ENCODE peak calls at places on chromosomes 6 and 20, in seven cellular contexts. R is BJ, N is epithelial cell of proximal tubule, Q is tibial nerve, P is upper lobe of left lung, O is AG10803, D is thoracic aorta. E is an unnamed sample.

GRCh38 chr6:37483917-37484785 is 15.5 kb downstream of the CCDC167 start:
- DNase-seq in O (peak; percentile 21), N (no peak), R (no peak), P (peak; percentile 52), D (no peak), Q (no peak), E (peak; percentile 30)

GRCh38 chr6:75283907-75284284 is 696 bp downstream of the TMEM30A start:
- DNase-seq in R (no peak), N (no peak), P (no peak), D (no peak), O (no peak), Q (no peak), E (no peak)

GRCh38 chr6:166749666-166750065 is 122.6 kb upstream of the RPS6KA2 start:
- DNase-seq in Q (no peak), O (no peak), N (no peak), P (no peak), D (no peak), R (no peak), E (no peak)

GRCh38 chr6:126657556-126658129 is 317.7 kb downstream of the CENPW start:
- DNase-seq in D (no peak), Q (no peak), P (no peak), N (no peak), R (no peak), O (peak; percentile 47), E (peak; percentile 47)

GRCh38 chr6:24982231-24982630 is 46.5 kb upstream of the RIPOR2 start:
- DNase-seq in P (no peak), Q (no peak), O (peak; percentile 82), R (peak; percentile 75), N (no peak), D (no peak), E (no peak)

GRCh38 chr20:52972190-52972937 is at the start of gene TSHZ2:
- DNase-seq in N (no peak), D (no peak), P (no peak), R (no peak), Q (no peak), O (peak; percentile 75), E (peak; percentile 19)

GRCh38 chr6:170266061-170266825 is 24.6 kb downstream of the DLL1 start:
- DNase-seq in N (no peak), Q (no peak), P (peak; percentile 37), O (no peak), D (no peak), R (no peak), E (no peak)

GRCh38 chr6:157194643-157195042 is 128.7 kb downstream of the TMEM242 start:
- DNase-seq in R (no peak), N (no peak), Q (no peak), P (no peak), O (no peak), D (no peak), E (peak; percentile 44)

GRCh38 chr6:25217275-25217674 is 61.9 kb upstream of the CARMIL1 start:
- DNase-seq in P (no peak), N (no peak), R (no peak), Q (no peak), O (peak; percentile 79), D (no peak), E (no peak)

GRCh38 chr20:62953167-62953838 is 794 bp downstream of the SLC17A9 start:
- DNase-seq in P (no peak), Q (no peak), N (no peak), R (no peak), O (peak; percentile 13), D (no peak), E (no peak)

GRCh38 chr6:117555262-117555849 is 47.0 kb downstream of the GOPC start:
- DNase-seq in R (no peak), P (no peak), O (no peak), D (no peak), N (no peak), Q (no peak), E (no peak)

GRCh38 chr20:39190666-39191570 is 228.8 kb downstream of the DHX35 start:
- DNase-seq in N (peak; percentile 9), Q (no peak), P (no peak), O (peak; percentile 51), R (no peak), D (no peak), E (no peak)

GRCh38 chr20:4406627-4407026 is 315.1 kb upstream of the PRND start:
- DNase-seq in D (no peak), P (no peak), Q (no peak), R (peak; percentile 61), N (peak; percentile 6), O (peak; percentile 74), E (peak; percentile 50)

GRCh38 chr20:32052792-32053362 is 835 bp downstream of the HCK start:
- DNase-seq in N (no peak), P (peak; percentile 85), O (no peak), Q (no peak), R (no peak), D (no peak), E (no peak)

GRCh38 chr6:169341706-169342105 is 88.1 kb upstream of the THBS2 start:
- DNase-seq in R (no peak), N (no peak), Q (no peak), O (no peak), P (no peak), D (no peak), E (no peak)

GRCh38 chr20:22333885-22334545 is 250.4 kb downstream of the FOXA2 start:
- DNase-seq in O (peak; percentile 64), N (no peak), D (no peak), R (no peak), Q (peak; percentile 18), P (peak; percentile 66), E (peak; percentile 49)

GRCh38 chr6:164087870-164088269 is 673.4 kb downstream of the QKI start:
- DNase-seq in P (no peak), Q (no peak), D (no peak), O (no peak), R (no peak), N (no peak), E (no peak)

GRCh38 chr6:164079275-164079600 is 664.7 kb downstream of the QKI start:
- DNase-seq in P (no peak), O (no peak), Q (no peak), N (no peak), D (no peak), R (no peak), E (no peak)

GRCh38 chr6:164086326-164086887 is 671.9 kb downstream of the QKI start:
- DNase-seq in Q (no peak), P (no peak), O (no peak), D (no peak), R (no peak), N (no peak), E (no peak)

GRCh38 chr6:164085552-164086325 is 671.2 kb downstream of the QKI start:
- DNase-seq in Q (peak; percentile 75), R (no peak), O (peak; percentile 85), D (peak; percentile 45), N (no peak), P (no peak), E (peak; percentile 94)

DNA sequence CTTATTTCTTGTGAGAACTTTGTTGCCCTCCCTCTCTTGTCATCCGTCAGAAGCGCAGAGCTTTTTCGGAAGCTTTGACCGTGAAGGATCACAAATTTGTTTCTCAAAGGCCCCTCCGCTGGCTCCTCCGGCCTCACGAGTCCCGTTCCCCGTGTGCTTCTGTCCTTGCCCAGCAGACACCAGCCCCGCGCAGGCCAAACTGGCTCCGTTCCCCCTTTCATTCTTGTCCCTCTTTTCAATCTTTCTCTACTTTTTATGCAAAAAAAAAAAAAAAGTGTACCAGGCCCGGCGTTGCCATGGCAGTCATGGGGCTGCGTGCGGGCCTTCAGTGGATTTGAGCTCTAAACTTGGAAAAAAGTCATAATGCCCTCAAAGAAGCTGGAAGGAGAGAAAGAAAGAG is 670.6 kb downstream of the QKI start:
- DNase-seq in P (no peak), D (no peak), N (no peak), R (no peak), O (no peak), Q (peak; percentile 25), E (no peak)
- H3K4me3 ChIP-seq in P (no peak overlapping the region), D (peak overlapping the region; percentile 63), N (no peak overlapping the region), R (no peak overlapping the region), O (no peak overlapping the region), Q (peak overlapping the region; percentile 3), E (no peak overlapping the region)

DNA sequence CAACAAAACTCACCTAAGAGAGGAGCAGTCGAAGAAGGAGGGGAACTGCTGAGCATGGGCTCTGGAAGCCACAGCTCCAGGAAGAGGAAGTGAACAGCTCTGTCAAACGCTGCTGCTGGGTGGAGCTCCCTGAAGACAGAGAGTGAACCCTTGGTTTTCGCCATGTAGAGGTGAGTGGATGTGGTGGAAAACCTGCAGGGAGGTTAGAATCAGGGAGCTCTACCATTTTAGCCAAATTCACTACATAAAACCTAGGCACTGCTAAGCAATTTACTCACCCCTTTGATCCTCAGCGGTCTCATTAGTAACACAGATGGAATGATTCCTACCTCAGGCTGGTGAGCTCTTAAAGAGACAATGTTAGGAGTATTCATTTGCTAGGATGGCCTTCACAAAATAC is 19.4 kb upstream of the TFAP2A start:
- DNase-seq in O (no peak), Q (no peak), P (no peak), D (no peak), R (no peak), N (no peak), E (no peak)
- H3K4me3 ChIP-seq in O (no peak overlapping the region), Q (no peak overlapping the region), P (no peak overlapping the region), D (no peak overlapping the region), R (no peak overlapping the region), N (no peak overlapping the region), E (no peak overlapping the region)

DNA sequence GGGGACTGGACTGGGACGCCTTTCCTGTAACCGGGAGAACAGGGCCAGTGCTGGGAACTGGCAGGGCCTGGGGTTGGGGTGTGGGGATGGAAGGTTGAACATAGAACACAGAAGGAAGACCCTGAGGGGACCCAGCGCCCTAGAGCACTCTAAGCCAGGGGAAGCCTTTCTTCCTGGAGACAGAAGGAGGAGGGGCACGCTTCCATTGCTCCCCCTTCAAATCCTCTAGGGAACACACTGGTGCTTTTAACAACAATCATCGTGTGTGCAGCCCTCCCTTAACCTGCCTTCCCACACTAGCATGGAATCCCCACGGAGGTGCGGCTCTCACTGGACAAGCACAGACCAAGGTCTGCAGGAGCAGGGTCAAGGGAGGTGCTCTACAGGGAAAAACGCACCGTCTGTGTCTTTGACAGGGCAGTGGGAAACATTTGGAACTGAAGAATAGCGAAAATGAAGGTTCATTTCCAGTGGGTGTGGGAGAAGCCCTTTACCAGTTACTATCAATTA is 527.0 kb downstream of the QKI start:
- DNase-seq in O (no peak), P (no peak), N (no peak), R (no peak), D (no peak), Q (no peak), E (no peak)
- H3K4me3 ChIP-seq in O (no peak overlapping the region), P (no peak overlapping the region), N (no peak overlapping the region), R (no peak overlapping the region), D (peak overlapping the region; percentile 27), Q (no peak overlapping the region), E (no peak overlapping the region)

GRCh38 chr6:41576667-41577066 is 30.5 kb downstream of the FOXP4 start:
- DNase-seq in O (no peak), N (no peak), Q (no peak), P (peak; percentile 56), D (no peak), R (no peak), E (no peak)

GRCh38 chr6:41577356-41577864 is 31.2 kb downstream of the FOXP4 start:
- DNase-seq in R (no peak), D (no peak), Q (no peak), P (no peak), O (no peak), N (no peak), E (no peak)

GRCh38 chr6:41577865-41578713 is 31.9 kb downstream of the FOXP4 start:
- DNase-seq in O (peak; percentile 38), P (peak; percentile 79), D (no peak), R (no peak), Q (no peak), N (no peak), E (peak; percentile 47)

GRCh38 chr6:41580690-41581089 is 34.5 kb downstream of the FOXP4 start:
- DNase-seq in N (no peak), P (no peak), D (no peak), Q (no peak), O (no peak), R (no peak), E (no peak)

GRCh38 chr6:41578714-41579610 is 32.8 kb downstream of the FOXP4 start:
- DNase-seq in O (peak; percentile 44), R (no peak), N (no peak), Q (no peak), P (no peak), D (no peak), E (peak; percentile 14)
- H3K4me3 ChIP-seq in O (no peak overlapping the region), R (no peak overlapping the region), N (no peak overlapping the region), Q (no peak overlapping the region), P (no peak overlapping the region), D (no peak overlapping the region), E (no peak overlapping the region)

E was measured in astrocyte of the spinal cord.